ENCODE peak calls at places on chromosomes 4 and X, in five cellular contexts. One of them, this sample, is unnamed.

GRCh38 chr4:101200561-101200960 is 146.8 kb downstream of the PPP3CA start:
- DNase-seq in neural progenitor cell: no peak
- DNase-seq in fibroblast of lung: peak
- DNase-seq in AG08396: peak
- DNase-seq in activated CD8-positive, alpha-beta memory T cell treated with anti-CD3 and anti-CD28 coated beads for 24 hours: no peak
- DNase-seq in this sample: no peak

GRCh38 chrX:109709129-109709631 is 23.9 kb downstream of the ACSL4 start:
- DNase-seq in neural progenitor cell: no peak
- DNase-seq in fibroblast of lung: peak
- DNase-seq in AG08396: no peak
- DNase-seq in activated CD8-positive, alpha-beta memory T cell treated with anti-CD3 and anti-CD28 coated beads for 24 hours: no peak
- DNase-seq in this sample: no peak

GRCh38 chrX:53260836-53261235 is 20.5 kb downstream of the IQSEC2 start:
- DNase-seq in neural progenitor cell: no peak
- DNase-seq in fibroblast of lung: no peak
- DNase-seq in AG08396: no peak
- DNase-seq in activated CD8-positive, alpha-beta memory T cell treated with anti-CD3 and anti-CD28 coated beads for 24 hours: no peak
- DNase-seq in this sample: no peak

GRCh38 chr4:114600672-114601071 is 2.1 kb downstream of the UGT8 start:
- DNase-seq in neural progenitor cell: no peak
- DNase-seq in fibroblast of lung: no peak
- DNase-seq in AG08396: no peak
- DNase-seq in activated CD8-positive, alpha-beta memory T cell treated with anti-CD3 and anti-CD28 coated beads for 24 hours: no peak
- DNase-seq in this sample: no peak

GRCh38 chr4:147247577-147247976 is 233.3 kb upstream of the EDNRA start:
- DNase-seq in neural progenitor cell: no peak
- DNase-seq in fibroblast of lung: no peak
- DNase-seq in AG08396: no peak
- DNase-seq in activated CD8-positive, alpha-beta memory T cell treated with anti-CD3 and anti-CD28 coated beads for 24 hours: no peak
- DNase-seq in this sample: no peak

GRCh38 chr4:29717658-29718057 is 1002.5 kb upstream of the PCDH7 start:
- DNase-seq in neural progenitor cell: no peak
- DNase-seq in fibroblast of lung: no peak
- DNase-seq in AG08396: no peak
- DNase-seq in activated CD8-positive, alpha-beta memory T cell treated with anti-CD3 and anti-CD28 coated beads for 24 hours: no peak
- DNase-seq in this sample: no peak

GRCh38 chr4:99998062-99998880 is 48.2 kb upstream of the H2AZ1 start:
- DNase-seq in neural progenitor cell: peak
- DNase-seq in fibroblast of lung: peak
- DNase-seq in AG08396: peak
- DNase-seq in activated CD8-positive, alpha-beta memory T cell treated with anti-CD3 and anti-CD28 coated beads for 24 hours: no peak
- DNase-seq in this sample: no peak

GRCh38 chr4:53450773-53451172 is 73.3 kb downstream of the FIP1L1 start:
- DNase-seq in neural progenitor cell: no peak
- DNase-seq in fibroblast of lung: no peak
- DNase-seq in AG08396: no peak
- DNase-seq in activated CD8-positive, alpha-beta memory T cell treated with anti-CD3 and anti-CD28 coated beads for 24 hours: no peak
- DNase-seq in this sample: no peak

GRCh38 chr4:78778530-78778929 is 2.4 kb downstream of the BMP2K start:
- DNase-seq in neural progenitor cell: no peak
- DNase-seq in fibroblast of lung: no peak
- DNase-seq in AG08396: no peak
- DNase-seq in activated CD8-positive, alpha-beta memory T cell treated with anti-CD3 and anti-CD28 coated beads for 24 hours: no peak
- DNase-seq in this sample: no peak

GRCh38 chr4:123785515-123785914 is 388.9 kb downstream of the SPRY1 start:
- DNase-seq in neural progenitor cell: peak
- DNase-seq in fibroblast of lung: peak
- DNase-seq in AG08396: peak
- DNase-seq in activated CD8-positive, alpha-beta memory T cell treated with anti-CD3 and anti-CD28 coated beads for 24 hours: no peak
- DNase-seq in this sample: peak

This sample was measured in right atrium auricular region.